ENCODE peak calls at places on chromosomes 16 and 17, in four cellular contexts. Q, I, U and C are unnamed samples.

GRCh38 chr17:50056961-50057330 is 1.0 kb downstream of the ITGA3 start:
- DNase-seq in Q (peak; percentile 68), U (no peak), I (no peak), C (no peak)

GRCh38 chr17:38742431-38743308 is 5.5 kb downstream of the PCGF2 start:
- DNase-seq in Q (peak; percentile 67), I (no peak), U (no peak), C (peak; percentile 87)

GRCh38 chr16:50866806-50867205 is 124.9 kb downstream of the CYLD start:
- DNase-seq in Q (no peak), I (no peak), U (no peak), C (no peak)

GRCh38 chr17:83125515-83126274 is 46.3 kb downstream of the METRNL start:
- DNase-seq in Q (no peak), U (peak; percentile 82), I (peak; percentile 58), C (no peak)

GRCh38 chr16:14309906-14310305 is 238.8 kb downstream of the MRTFB start:
- DNase-seq in Q (peak; percentile 83), I (no peak), U (no peak), C (no peak)

GRCh38 chr17:74216505-74216904 is 3.1 kb downstream of the TTYH2 start:
- DNase-seq in I (no peak), U (no peak), Q (no peak), C (no peak)

GRCh38 chr16:10684541-10685151 is 10.1 kb downstream of the TEKT5 start:
- DNase-seq in Q (no peak), U (no peak), I (no peak), C (no peak)

GRCh38 chr17:13230350-13230900 is 212.6 kb upstream of the ELAC2 start:
- DNase-seq in U (no peak), I (no peak), Q (no peak), C (no peak)

GRCh38 chr16:86387461-86388440 is 122.6 kb upstream of the FOXF1 start:
- DNase-seq in U (no peak), I (no peak), Q (peak; percentile 100), C (peak; percentile 3)

GRCh38 chr16:72481419-72481818 is 309.5 kb upstream of the PMFBP1 start:
- DNase-seq in Q (peak; percentile 42), U (no peak), I (no peak), C (no peak)

GRCh38 chr17:17749921-17750320 is 68.7 kb downstream of the RAI1 start:
- DNase-seq in Q (peak; percentile 45), I (peak; percentile 46), U (no peak), C (no peak)

GRCh38 chr16:57628008-57628781 is at the start of gene ADGRG1:
- DNase-seq in Q (peak; percentile 96), U (peak; percentile 81), I (no peak), C (peak; percentile 84)

GRCh38 chr16:3953728-3954410 is 73.4 kb upstream of the CREBBP start:
- DNase-seq in Q (peak; percentile 52), U (peak; percentile 60), I (no peak), C (no peak)

GRCh38 chr17:47188266-47188665 is 829 bp downstream of the CDC27 start:
- DNase-seq in U (no peak), Q (peak; percentile 68), I (peak; percentile 23), C (no peak)

GRCh38 chr17:75753514-75754377 is 11.2 kb downstream of the GALK1 start:
- DNase-seq in I (peak; percentile 65), Q (peak; percentile 61), U (peak; percentile 83), C (no peak)

GRCh38 chr17:6712058-6712853 is 913 bp downstream of the SLC13A5 start:
- DNase-seq in I (no peak), Q (peak; percentile 55), U (no peak), C (no peak)

GRCh38 chr17:39461911-39462641 is 790 bp downstream of the CDK12 start:
- DNase-seq in I (no peak), Q (peak; percentile 48), U (peak; percentile 62), C (no peak)

GRCh38 chr17:76252040-76252954 is 12.0 kb upstream of the RNF157 start:
- DNase-seq in Q (peak; percentile 82), U (peak; percentile 77), I (no peak), C (no peak)

GRCh38 chr17:32350662-32351418 is 883 bp downstream of the ZNF207 start:
- DNase-seq in Q (peak; percentile 60), I (peak; percentile 62), U (no peak), C (peak; percentile 28)

GRCh38 chr16:1181715-1182671 is 29.1 kb downstream of the CACNA1H start:
- DNase-seq in U (peak; percentile 98), I (no peak), Q (peak; percentile 92), C (peak; percentile 46)

GRCh38 chr16:24520983-24521382 is 18.4 kb upstream of the RBBP6 start:
- DNase-seq in Q (no peak), I (no peak), U (no peak), C (no peak)

GRCh38 chr17:65070620-65071019 is 14.1 kb upstream of the GNA13 start:
- DNase-seq in Q (no peak), I (no peak), U (no peak), C (no peak)

GRCh38 chr17:44765965-44766364 is 7.2 kb downstream of the ADAM11 start:
- DNase-seq in I (no peak), Q (no peak), U (no peak), C (no peak)

GRCh38 chr16:47049901-47050583 is 76.6 kb upstream of the DNAJA2 start:
- DNase-seq in I (no peak), U (no peak), Q (no peak), C (no peak)

GRCh38 chr17:65583921-65584603 is 22.6 kb upstream of the AXIN2 start:
- DNase-seq in U (no peak), Q (peak; percentile 23), I (no peak), C (no peak)

GRCh38 chr17:75864448-75864871 is 9.3 kb upstream of the WBP2 start:
- DNase-seq in I (peak; percentile 40), Q (peak; percentile 60), U (peak; percentile 86), C (peak; percentile 95)

GRCh38 chr17:5500247-5500803 is 14.0 kb downstream of the MIS12 start:
- DNase-seq in I (no peak), U (no peak), Q (no peak), C (no peak)

GRCh38 chr16:53937068-53937614 is 233.2 kb downstream of the FTO start:
- DNase-seq in I (no peak), Q (no peak), U (no peak), C (no peak)

GRCh38 chr16:15610369-15610871 is 32.5 kb downstream of the MARF1 start:
- DNase-seq in U (no peak), Q (peak; percentile 82), I (no peak), C (no peak)

GRCh38 chr17:20988001-20988641 is 54.7 kb downstream of the USP22 start:
- DNase-seq in Q (no peak), U (peak; percentile 32), I (no peak), C (no peak)

GRCh38 chr17:78351449-78352006 is 8.3 kb downstream of the SOCS3 start:
- DNase-seq in Q (peak; percentile 93), U (peak; percentile 97), I (no peak), C (peak; percentile 88)

GRCh38 chr16:48444574-48444973 is 59.4 kb upstream of the SIAH1 start:
- DNase-seq in Q (peak; percentile 92), U (no peak), I (no peak), C (peak; percentile 60)

GRCh38 chr16:11727945-11728543 is 14.6 kb downstream of the TXNDC11 start:
- DNase-seq in Q (no peak), I (no peak), U (no peak), C (no peak)

GRCh38 chr17:11628374-11628773 is 30.1 kb downstream of the DNAH9 start:
- DNase-seq in I (no peak), Q (no peak), U (no peak), C (no peak)